ENCODE peak calls at places on chromosomes 16 and 17, in nine cellular contexts. H, Q, A, V, L, P, W, Z and G are unnamed samples.

GRCh38 chr17:15893333-15894024 is 51.5 kb upstream of the ADORA2B start:
- DNase-seq in H (no peak), Q (peak), A (no peak), V (no peak), L (no peak), P (no peak), W (no peak), Z (no peak), G (no peak)

GRCh38 chr16:88700636-88701482 is 5.3 kb downstream of the RNF166 start:
- DNase-seq in H (peak), Q (peak), A (peak), V (peak), L (peak), P (peak), W (peak), Z (peak), G (peak)

GRCh38 chr16:57167951-57168350 is 17.9 kb downstream of the PSME3IP1 start:
- DNase-seq in H (no peak), Q (peak), A (peak), V (no peak), L (no peak), P (peak), W (no peak), Z (no peak), G (no peak)

GRCh38 chr16:678858-679807 is 1.1 kb upstream of the STUB1 start:
- DNase-seq in H (peak), Q (peak), A (peak), V (no peak), L (peak), P (no peak), W (peak), Z (peak), G (no peak)

GRCh38 chr17:1834378-1835149 is 4.8 kb downstream of the RPA1 start:
- DNase-seq in H (no peak), Q (no peak), A (no peak), V (no peak), L (no peak), P (no peak), W (no peak), Z (no peak), G (no peak)

GRCh38 chr16:69003500-69003899 is 102.0 kb upstream of the HAS3 start:
- DNase-seq in H (no peak), Q (no peak), A (peak), V (no peak), L (no peak), P (no peak), W (no peak), Z (no peak), G (no peak)

GRCh38 chr16:29984137-29984763 is 10.6 kb downstream of the TAOK2 start:
- DNase-seq in H (no peak), Q (no peak), A (no peak), V (no peak), L (no peak), P (no peak), W (no peak), Z (no peak), G (no peak)

GRCh38 chr16:11133344-11133921 is 122.6 kb downstream of the SOCS1 start:
- DNase-seq in H (peak), Q (peak), A (no peak), V (no peak), L (no peak), P (peak), W (peak), Z (peak), G (no peak)

GRCh38 chr16:62225675-62226074 is 189.4 kb upstream of the CDH8 start:
- DNase-seq in H (peak), Q (peak), A (peak), V (no peak), L (no peak), P (peak), W (peak), Z (peak), G (peak)

GRCh38 chr17:60527701-60528100 is 1.7 kb upstream of the APPBP2 start:
- DNase-seq in H (no peak), Q (no peak), A (no peak), V (no peak), L (no peak), P (no peak), W (no peak), Z (no peak), G (no peak)

GRCh38 chr17:60528828-60529227 is 2.8 kb upstream of the APPBP2 start:
- DNase-seq in H (no peak), Q (no peak), A (no peak), V (no peak), L (no peak), P (no peak), W (no peak), Z (no peak), G (no peak)

GRCh38 chr17:60525624-60526514 is at the start of gene APPBP2:
- DNase-seq in H (peak), Q (peak), A (peak), V (peak), L (peak), P (peak), W (peak), Z (peak), G (peak)

GRCh38 chr17:60526726-60527125 is 684 bp upstream of the APPBP2 start:
- DNase-seq in H (no peak), Q (peak), A (no peak), V (no peak), L (no peak), P (no peak), W (no peak), Z (no peak), G (no peak)

GRCh38 chr17:60529806-60530205 is 3.8 kb upstream of the APPBP2 start:
- DNase-seq in H (no peak), Q (no peak), A (no peak), V (no peak), L (no peak), P (no peak), W (no peak), Z (no peak), G (no peak)
- H3K27ac ChIP-seq in H (no peak), Q (no peak), A (no peak), V (no peak), L (no peak), P (no peak), W (no peak), Z (no peak), G (no peak)

DNA sequence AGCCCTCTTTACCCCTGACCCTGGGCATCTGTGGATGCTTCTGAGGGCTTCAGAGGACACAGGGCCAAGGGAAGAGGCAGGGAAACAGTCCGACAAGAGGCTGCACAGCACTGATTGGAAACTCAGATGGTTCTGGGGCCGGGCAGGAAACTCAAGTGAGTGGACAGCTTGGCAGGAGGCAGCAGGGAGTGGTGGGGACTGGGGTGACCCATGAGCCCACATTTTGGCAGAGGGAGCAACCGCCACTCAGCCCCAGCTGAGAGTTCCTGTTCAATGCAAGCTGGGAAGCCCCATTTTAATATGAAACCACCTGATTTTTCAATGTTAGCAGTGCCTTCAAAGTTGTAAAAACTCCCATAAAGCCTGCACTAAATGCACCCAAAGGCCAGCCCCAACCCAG is 1.5 kb upstream of the VASN start:
- DNase-seq in H (no peak), Q (no peak), A (no peak), V (no peak), L (no peak), P (no peak), W (no peak), Z (no peak), G (no peak)
- H3K27ac ChIP-seq in H (peak), Q (peak), A (no peak), V (no peak), L (peak), P (no peak), W (peak), Z (peak), G (peak)

DNA sequence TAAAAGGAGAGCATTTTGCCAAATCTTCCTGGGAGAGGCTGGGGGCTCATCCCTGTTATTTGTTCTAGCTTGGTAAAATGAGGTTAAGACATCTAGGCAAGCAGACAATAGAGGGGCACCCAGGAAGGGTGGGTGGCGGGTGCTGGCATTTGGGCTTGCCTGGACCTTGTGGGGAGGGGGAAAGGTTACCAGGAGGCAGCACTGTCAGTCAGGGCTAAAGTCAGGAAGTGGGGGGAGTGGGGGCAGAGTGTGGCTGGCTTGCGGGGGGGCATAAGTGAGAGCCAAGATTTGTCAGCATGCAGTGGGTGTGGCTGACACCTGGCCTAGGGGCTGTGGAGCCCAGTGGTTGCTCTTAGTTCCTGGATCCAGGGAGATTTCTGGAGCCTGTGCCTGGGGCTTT is 15.7 kb downstream of the KRT33A start:
- DNase-seq in H (no peak), Q (no peak), A (no peak), V (no peak), L (no peak), P (no peak), W (no peak), Z (no peak), G (no peak)
- H3K27ac ChIP-seq in H (no peak), Q (no peak), A (no peak), V (no peak), L (no peak), P (no peak), W (no peak), Z (no peak), G (no peak)

GRCh38 chr17:77572851-77573250 is 385.7 kb upstream of the TNRC6C start:
- DNase-seq in H (no peak), Q (no peak), A (no peak), V (no peak), L (no peak), P (no peak), W (no peak), Z (no peak), G (no peak)
- H3K27ac ChIP-seq in H (no peak), Q (no peak), A (no peak), V (no peak), L (no peak), P (no peak), W (no peak), Z (no peak), G (no peak)

DNA sequence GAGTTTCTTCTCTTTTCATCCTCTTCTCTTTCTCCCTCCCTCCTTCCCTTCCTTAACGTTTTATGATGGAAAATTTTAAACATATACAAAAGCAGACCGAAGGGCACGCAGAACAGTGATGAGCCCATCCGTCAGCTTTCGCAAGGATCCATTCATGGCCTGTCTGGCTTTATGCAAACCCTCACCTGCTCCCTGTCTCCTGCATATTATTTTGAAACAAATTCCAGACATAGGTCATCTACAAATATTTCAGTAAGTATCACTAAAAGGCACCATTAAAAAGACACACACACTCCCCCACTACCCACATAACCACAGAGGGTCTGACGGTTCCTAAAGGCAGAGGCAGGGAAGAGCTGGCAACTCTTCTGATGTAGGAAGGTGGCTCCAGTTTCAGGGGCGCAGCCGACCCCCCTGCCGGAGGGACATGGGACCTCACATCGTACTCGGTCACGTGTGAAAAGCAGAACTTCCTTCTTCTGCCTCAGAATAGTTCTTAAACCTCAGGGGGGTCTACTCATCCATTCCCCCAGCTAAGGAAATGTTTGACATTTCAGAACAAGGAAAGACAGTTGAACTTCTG is 235.1 kb downstream of the NTN1 start:
- DNase-seq in H (no peak), Q (no peak), A (no peak), V (no peak), L (no peak), P (no peak), W (no peak), Z (no peak), G (no peak)
- H3K27ac ChIP-seq in H (no peak), Q (no peak), A (no peak), V (no peak), L (no peak), P (no peak), W (peak), Z (no peak), G (no peak)

DNA sequence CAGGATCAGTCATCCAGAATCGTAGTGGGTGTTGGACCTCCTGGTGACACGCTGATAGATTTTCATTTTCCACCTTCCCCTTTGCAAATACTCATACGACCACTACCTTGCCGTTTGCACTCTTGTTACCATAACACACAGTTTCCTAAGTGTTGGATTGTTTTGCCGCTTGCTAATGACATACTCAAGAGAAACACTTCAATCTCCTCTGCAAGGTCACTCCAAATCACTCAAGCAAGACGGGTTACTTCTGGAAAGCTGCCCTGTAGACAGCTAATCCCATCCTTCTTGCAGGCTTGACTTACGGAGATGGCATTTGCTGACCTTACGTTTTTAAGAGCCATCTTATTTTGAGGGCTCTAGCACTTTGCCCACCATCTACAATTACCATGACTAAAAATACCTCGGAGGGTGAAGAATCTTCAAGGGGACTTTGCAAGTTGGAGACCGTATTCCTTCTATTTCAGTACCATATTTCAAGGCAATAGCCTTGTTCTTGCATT is 46.2 kb downstream of the MYH3 start:
- DNase-seq in H (no peak), Q (no peak), A (no peak), V (no peak), L (no peak), P (no peak), W (no peak), Z (no peak), G (no peak)
- H3K27ac ChIP-seq in H (no peak), Q (no peak), A (no peak), V (no peak), L (no peak), P (no peak), W (no peak), Z (no peak), G (no peak)

GRCh38 chr17:19443148-19443547 is 32.1 kb downstream of the RNF112 start:
- DNase-seq in H (no peak), Q (no peak), A (peak), V (no peak), L (no peak), P (no peak), W (no peak), Z (no peak), G (no peak)

GRCh38 chr17:19448341-19449268 is 37.6 kb downstream of the RNF112 start:
- DNase-seq in H (no peak), Q (peak), A (no peak), V (no peak), L (no peak), P (peak), W (no peak), Z (peak), G (peak)

GRCh38 chr17:19445105-19445504 is 34.1 kb downstream of the RNF112 start:
- DNase-seq in H (no peak), Q (no peak), A (no peak), V (no peak), L (no peak), P (no peak), W (no peak), Z (no peak), G (no peak)

DNA sequence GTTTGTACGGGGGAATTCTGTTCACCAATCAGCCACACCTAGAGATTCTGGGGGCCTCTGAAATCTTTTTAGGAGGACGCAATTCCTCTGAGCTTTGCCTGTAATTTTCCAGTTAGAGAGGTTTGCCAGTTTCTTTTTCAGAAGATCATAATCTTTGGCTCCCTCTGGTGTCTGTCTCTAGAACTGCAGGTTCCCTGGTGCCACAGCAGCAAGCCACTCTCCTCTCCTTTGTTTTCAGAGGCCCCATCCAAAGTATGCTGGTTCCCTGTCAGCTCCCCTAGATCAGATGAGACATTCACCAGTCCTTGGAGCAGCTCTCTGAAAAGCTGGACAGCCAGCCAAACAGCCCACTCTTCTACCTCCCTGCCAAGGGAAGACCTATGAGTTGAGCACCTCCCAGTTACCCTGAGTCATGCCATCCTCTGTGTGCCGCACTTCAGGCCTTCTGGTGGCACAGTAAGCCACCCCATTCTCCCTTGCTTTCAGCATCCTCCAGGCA is 36.1 kb downstream of the RNF112 start:
- DNase-seq in H (peak), Q (peak), A (peak), V (peak), L (peak), P (peak), W (peak), Z (peak), G (no peak)
- H3K27ac ChIP-seq in H (no peak), Q (peak), A (no peak), V (no peak), L (no peak), P (no peak), W (peak), Z (peak), G (peak)

DNA sequence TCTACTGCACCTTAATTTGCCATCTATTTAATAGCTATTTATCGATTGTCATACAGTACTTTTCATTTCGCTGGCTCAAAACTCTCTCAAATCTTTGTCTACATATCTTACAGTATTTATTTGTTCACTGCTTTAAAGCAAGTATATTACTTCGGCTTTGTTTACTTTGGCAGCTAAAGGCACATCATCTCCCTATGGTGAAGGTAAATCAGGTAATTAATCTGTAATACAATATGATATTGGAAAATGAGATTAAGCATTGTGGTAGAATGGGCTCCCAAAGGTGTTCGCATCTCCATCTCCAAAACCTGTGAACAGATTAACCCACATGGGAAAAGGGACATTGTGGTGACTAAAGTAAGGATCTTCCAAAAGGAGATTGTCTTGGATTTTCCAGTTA is 6.5 kb downstream of the TMEM170A start:
- DNase-seq in H (no peak), Q (no peak), A (no peak), V (no peak), L (no peak), P (no peak), W (no peak), Z (no peak), G (no peak)
- H3K27ac ChIP-seq in H (no peak), Q (no peak), A (no peak), V (no peak), L (no peak), P (no peak), W (peak), Z (no peak), G (no peak)